ENCODE peak calls at places on chromosomes 4 and X, in six cellular contexts. H is lower leg skin, S is GM12865, U is epithelial cell of proximal tubule, C is cardiac fibroblast, O is kidney epithelial cell. W is an unnamed sample.

GRCh38 chr4:174401471-174402130 is 117.9 kb downstream of the CEP44 start:
- DNase-seq in H (no peak), S (no peak), U (peak), C (no peak), O (peak), W (no peak)

GRCh38 chrX:56783996-56784620 is 55.1 kb downstream of the NBDY start:
- DNase-seq in H (peak), S (no peak), U (no peak), C (no peak), O (no peak), W (peak)

GRCh38 chrX:19549838-19550237 is 34.5 kb upstream of the MAP3K15 start:
- DNase-seq in H (no peak), S (no peak), U (no peak), C (no peak), O (no peak), W (no peak)

GRCh38 chr4:791866-792630 is 33.9 kb downstream of the CPLX1 start:
- DNase-seq in H (no peak), S (peak), U (no peak), C (no peak), O (no peak), W (no peak)

GRCh38 chr4:110611968-110612447 is 10.9 kb downstream of the PITX2 start:
- DNase-seq in H (peak), S (no peak), U (no peak), C (no peak), O (no peak), W (no peak)

GRCh38 chr4:82989567-82990429 is 20.8 kb downstream of the LIN54 start:
- DNase-seq in H (no peak), S (peak), U (no peak), C (no peak), O (no peak), W (no peak)

GRCh38 chr4:113618205-113618604 is 143.3 kb downstream of the CAMK2D start:
- DNase-seq in H (no peak), S (no peak), U (no peak), C (peak), O (no peak), W (no peak)

GRCh38 chrX:30270639-30271038 is 23.7 kb downstream of the MAGEB1 start:
- DNase-seq in H (no peak), S (no peak), U (no peak), C (no peak), O (no peak), W (no peak)

GRCh38 chrX:74251006-74251930 is 52.7 kb upstream of the ZCCHC13 start:
- DNase-seq in H (no peak), S (no peak), U (no peak), C (peak), O (no peak), W (no peak)

GRCh38 chr4:21507439-21507838 is 441.1 kb downstream of the KCNIP4 start:
- DNase-seq in H (no peak), S (peak), U (no peak), C (peak), O (no peak), W (no peak)

GRCh38 chr4:54099959-54100606 is at the start of gene GSX2:
- DNase-seq in H (peak), S (no peak), U (no peak), C (no peak), O (no peak), W (no peak)

GRCh38 chr4:123889376-123889945 is 492.9 kb downstream of the SPRY1 start:
- DNase-seq in H (no peak), S (no peak), U (no peak), C (peak), O (no peak), W (no peak)

GRCh38 chr4:75800972-75801371 is 76.6 kb downstream of the USO1 start:
- DNase-seq in H (no peak), S (no peak), U (no peak), C (peak), O (no peak), W (no peak)

GRCh38 chrX:115260330-115260729 is 26.4 kb upstream of the LRCH2 start:
- DNase-seq in H (no peak), S (peak), U (no peak), C (no peak), O (peak), W (no peak)

GRCh38 chr4:26062221-26062620 is 148.2 kb downstream of the SMIM20 start:
- DNase-seq in H (no peak), S (no peak), U (no peak), C (no peak), O (no peak), W (no peak)

GRCh38 chrX:102934624-102935023 is 2.4 kb upstream of the RAB40AL start:
- DNase-seq in H (no peak), S (peak), U (no peak), C (peak), O (no peak), W (no peak)

GRCh38 chrX:94830717-94831116 is 1156.7 kb downstream of the FAM133A start:
- DNase-seq in H (no peak), S (no peak), U (no peak), C (no peak), O (no peak), W (no peak)

GRCh38 chr4:86825511-86825910 is 23.7 kb downstream of the SLC10A6 start:
- DNase-seq in H (no peak), S (no peak), U (no peak), C (no peak), O (no peak), W (no peak)

GRCh38 chrX:17559728-17560379 is 177.4 kb upstream of the SCML1 start:
- DNase-seq in H (no peak), S (no peak), U (no peak), C (peak), O (no peak), W (no peak)

GRCh38 chr4:71239365-71239764 is 99.5 kb upstream of the SLC4A4 start:
- DNase-seq in H (no peak), S (no peak), U (peak), C (peak), O (peak), W (no peak)

GRCh38 chr4:158410272-158410671 is 111.4 kb upstream of the RXFP1 start:
- DNase-seq in H (no peak), S (no peak), U (no peak), C (peak), O (no peak), W (no peak)

GRCh38 chr4:69583543-69583942 is 55.9 kb downstream of the UGT2A2 start:
- DNase-seq in H (no peak), S (no peak), U (no peak), C (no peak), O (no peak), W (no peak)

GRCh38 chrX:30635630-30636029 is 17.6 kb upstream of the GK start:
- DNase-seq in H (no peak), S (no peak), U (no peak), C (peak), O (no peak), W (no peak)

GRCh38 chrX:20333672-20334071 is 67.0 kb upstream of the RPS6KA3 start:
- DNase-seq in H (no peak), S (no peak), U (no peak), C (no peak), O (no peak), W (no peak)

GRCh38 chr4:53186714-53187358 is 179.0 kb downstream of the SCFD2 start:
- DNase-seq in H (no peak), S (no peak), U (no peak), C (peak), O (peak), W (no peak)

GRCh38 chr4:88134536-88135361 is 23.7 kb downstream of the ABCG2 start:
- DNase-seq in H (no peak), S (no peak), U (peak), C (no peak), O (no peak), W (no peak)

GRCh38 chr4:2803624-2804448 is 11.0 kb downstream of the SH3BP2 start:
- DNase-seq in H (peak), S (no peak), U (no peak), C (peak), O (no peak), W (peak)

GRCh38 chr4:135249006-135249405 is 1047.4 kb upstream of the PABPC4L start:
- DNase-seq in H (no peak), S (no peak), U (no peak), C (no peak), O (no peak), W (no peak)

GRCh38 chr4:91936301-91936700 is 367.5 kb upstream of the GRID2 start:
- DNase-seq in H (no peak), S (no peak), U (no peak), C (no peak), O (no peak), W (no peak)

GRCh38 chr4:163913571-163913970 is 419.1 kb downstream of the TMA16 start:
- DNase-seq in H (no peak), S (no peak), U (no peak), C (no peak), O (no peak), W (no peak)

GRCh38 chr4:163915896-163916295 is 421.4 kb downstream of the TMA16 start:
- DNase-seq in H (no peak), S (no peak), U (no peak), C (no peak), O (no peak), W (no peak)

GRCh38 chr4:163911891-163912290 is 417.4 kb downstream of the TMA16 start:
- DNase-seq in H (no peak), S (no peak), U (no peak), C (no peak), O (no peak), W (no peak)
- H3K4me3 ChIP-seq in H (no peak), S (no peak), U (no peak), C (no peak), O (no peak), W (no peak)

GRCh38 chrX:69614896-69615295 is 1.0 kb upstream of the EDA start:
- DNase-seq in H (no peak), S (no peak), U (no peak), C (no peak), O (no peak), W (no peak)

GRCh38 chrX:69615323-69615722 is 590 bp upstream of the EDA start:
- DNase-seq in H (no peak), S (no peak), U (no peak), C (no peak), O (no peak), W (no peak)

GRCh38 chrX:69616520-69617203 is 749 bp downstream of the EDA start:
- DNase-seq in H (peak), S (no peak), U (no peak), C (no peak), O (no peak), W (peak)

GRCh38 chrX:69613946-69614345 is 2.0 kb upstream of the EDA start:
- DNase-seq in H (no peak), S (no peak), U (no peak), C (no peak), O (no peak), W (no peak)

DNA sequence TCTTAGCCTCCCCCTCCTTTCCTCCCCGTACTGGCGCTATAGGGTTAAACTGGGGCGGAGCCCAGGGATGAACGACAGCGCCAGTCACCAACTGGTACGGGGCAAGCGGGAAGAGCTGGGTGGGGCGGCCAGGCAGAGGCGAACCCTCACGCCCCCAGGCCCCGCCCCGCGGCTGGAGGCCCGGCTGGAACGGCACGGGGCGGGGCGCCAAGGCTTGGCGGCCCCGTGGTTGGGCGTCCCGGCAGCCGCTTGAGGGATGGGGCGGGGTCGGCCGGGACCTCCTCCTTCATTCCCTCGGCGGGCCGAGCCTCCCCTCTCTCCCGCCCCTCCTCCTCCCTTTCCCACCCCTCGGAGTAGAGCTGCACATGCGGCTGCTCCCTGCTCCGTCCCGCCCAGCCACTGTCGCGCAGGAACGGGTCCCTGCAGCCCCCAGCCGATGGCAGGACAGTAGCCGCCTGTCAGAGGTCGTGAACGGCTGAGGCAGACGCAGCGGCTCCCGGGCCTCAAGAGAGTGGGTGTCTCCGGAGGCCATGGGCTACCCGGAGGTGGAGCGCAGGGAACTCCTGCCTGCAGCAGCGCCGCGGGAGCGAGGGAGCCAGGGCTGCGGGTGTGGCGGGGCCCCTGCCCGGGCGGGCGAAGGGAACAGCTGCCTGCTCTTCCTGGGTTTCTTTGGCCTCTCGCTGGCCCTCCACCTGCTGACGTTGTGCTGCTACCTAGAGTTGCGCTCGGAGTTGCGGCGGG is at the start of gene EDA:
- DNase-seq in H (peak), S (peak), U (no peak), C (peak), O (peak), W (peak)
- H3K4me3 ChIP-seq in H (peak), S (no peak), U (peak), C (peak), O (peak), W (peak)

GRCh38 chr4:94455081-94455480 is 3.3 kb downstream of the PDLIM5 start:
- DNase-seq in H (peak), S (no peak), U (no peak), C (peak), O (no peak), W (no peak)
- H3K4me3 ChIP-seq in H (no peak), S (no peak), U (peak), C (no peak), O (no peak), W (no peak)

DNA sequence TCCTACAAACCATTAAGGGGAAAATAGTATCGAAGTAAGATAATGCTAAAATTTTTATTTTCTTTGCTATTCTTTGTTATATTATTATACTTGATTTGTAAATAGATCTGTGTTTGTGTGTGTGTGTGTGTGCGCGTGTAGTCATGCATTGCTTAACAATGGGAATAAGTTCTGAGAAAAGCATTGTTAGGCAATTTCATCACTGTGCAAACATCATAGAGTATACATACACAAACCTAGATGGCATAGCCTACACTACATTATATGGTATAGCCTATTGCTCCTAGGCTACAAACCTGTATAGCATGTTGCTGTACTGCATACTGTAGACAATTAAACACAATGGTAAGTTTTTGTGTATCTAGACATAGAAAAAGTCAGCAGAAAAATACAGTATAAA is 17.1 kb downstream of the MTTP start:
- DNase-seq in H (no peak), S (no peak), U (no peak), C (no peak), O (no peak), W (no peak)
- H3K4me3 ChIP-seq in H (no peak), S (no peak), U (no peak), C (no peak), O (no peak), W (no peak)

GRCh38 chr4:168859888-168860694 is 150.0 kb downstream of the CBR4 start:
- DNase-seq in H (no peak), S (peak), U (peak), C (no peak), O (peak), W (no peak)
- H3K4me3 ChIP-seq in H (no peak), S (no peak), U (no peak), C (no peak), O (no peak), W (no peak)

W was measured in upper lobe of right lung.